ENCODE peak calls at places on chromosomes 11 and 22, in seven cellular contexts. G is ovary, K is heart left ventricle, H is transverse colon, E is Peyer's patch, W is HepG2, B is IMR-90. X is an unnamed sample.

GRCh38 chr11:103624708-103625623 is 411.5 kb upstream of the DDI1 start:
- DNase-seq in E (no peak), K (no peak), G (no peak), W (no peak), B (peak; percentile 98), H (no peak), X (peak; percentile 12)

GRCh38 chr22:48976556-48977535 is 850.8 kb downstream of the BRD1 start:
- DNase-seq in B (no peak), E (no peak), H (no peak), G (no peak), W (peak; percentile 7), K (no peak), X (no peak)

GRCh38 chr11:129385801-129386200 is 10.2 kb downstream of the BARX2 start:
- DNase-seq in W (no peak), K (no peak), E (no peak), B (no peak), G (no peak), H (no peak), X (no peak)

GRCh38 chr22:35966314-35967045 is 62.1 kb downstream of the RBFOX2 start:
- DNase-seq in B (peak; percentile 35), H (no peak), E (no peak), W (no peak), K (no peak), G (no peak), X (no peak)

GRCh38 chr22:20225693-20225966 is 42.5 kb downstream of the RTN4R start:
- DNase-seq in G (no peak), W (no peak), E (no peak), K (no peak), H (no peak), B (no peak), X (no peak)

GRCh38 chr11:131172011-131172410 is 198.4 kb upstream of the NTM start:
- DNase-seq in K (no peak), G (no peak), B (no peak), E (no peak), W (no peak), H (no peak), X (no peak)

GRCh38 chr11:121625784-121626506 is 173.2 kb upstream of the SORL1-AS1 start:
- DNase-seq in W (no peak), H (no peak), E (no peak), G (no peak), K (no peak), B (no peak), X (no peak)

GRCh38 chr11:117479372-117479771 is 151.7 kb downstream of the CEP164 start:
- DNase-seq in E (no peak), W (no peak), H (no peak), B (no peak), K (no peak), G (no peak), X (no peak)

GRCh38 chr11:70525006-70525405 is 126.7 kb downstream of the CTTN start:
- DNase-seq in E (no peak), G (no peak), B (no peak), K (peak; percentile 37), W (no peak), H (no peak), X (no peak)

GRCh38 chr11:65625628-65626342 is 10.2 kb downstream of the PCNX3 start:
- DNase-seq in B (no peak), H (peak; percentile 70), G (no peak), E (peak; percentile 72), W (no peak), K (peak; percentile 84), X (no peak)

GRCh38 chr11:134576286-134576685 is 164.2 kb upstream of the B3GAT1 start:
- DNase-seq in H (no peak), B (no peak), K (no peak), W (no peak), E (no peak), G (no peak), X (no peak)

GRCh38 chr11:122917311-122917710 is 34.8 kb downstream of the JHY start:
- DNase-seq in H (no peak), W (no peak), E (no peak), B (peak; percentile 32), G (no peak), K (no peak), X (no peak)

GRCh38 chr11:111225871-111226270 is 19.7 kb upstream of the POU2AF2 start:
- DNase-seq in E (no peak), K (no peak), G (no peak), B (no peak), W (no peak), H (no peak), X (no peak)

GRCh38 chr22:27972732-27973698 is 54.0 kb upstream of the PITPNB start:
- DNase-seq in B (peak; percentile 50), K (no peak), E (no peak), W (no peak), H (no peak), G (no peak), X (no peak)

GRCh38 chr11:35944503-35945136 is 758 bp downstream of the LDLRAD3 start:
- DNase-seq in G (peak; percentile 49), E (no peak), B (no peak), H (no peak), W (no peak), K (no peak), X (no peak)

GRCh38 chr22:29726512-29727247 is 6.9 kb downstream of the CABP7 start:
- DNase-seq in B (no peak), H (no peak), E (no peak), G (no peak), K (no peak), W (no peak), X (no peak)

GRCh38 chr11:80843266-80843974 is 1402.6 kb upstream of the TENM4 start:
- DNase-seq in G (no peak), H (no peak), E (no peak), K (no peak), W (no peak), B (no peak), X (no peak)

GRCh38 chr11:62599909-62600308 is 1.8 kb downstream of the MTA2 start:
- DNase-seq in B (no peak), K (no peak), E (no peak), W (no peak), H (no peak), G (no peak), X (no peak)
- TF ChIP-seq POLR2A in B (no peak), K (no peak), E (no peak), W (no peak), H (no peak), G (no peak), X (no peak)

GRCh38 chr22:38742176-38742942 is 13.4 kb downstream of the SUN2 start:
- DNase-seq in B (no peak), W (no peak), K (peak; percentile 52), H (no peak), E (no peak), G (no peak), X (no peak)
- TF ChIP-seq POLR2A in B (no peak), W (no peak), K (no peak), H (no peak), E (no peak), G (no peak), X (no peak)

GRCh38 chr11:47765086-47765485 is 2.1 kb downstream of the FNBP4 start:
- DNase-seq in B (peak; percentile 13), G (no peak), W (no peak), H (no peak), K (no peak), E (no peak), X (no peak)
- TF ChIP-seq POLR2A in B (no peak), G (no peak), W (no peak), H (no peak), K (no peak), E (no peak), X (no peak)

DNA sequence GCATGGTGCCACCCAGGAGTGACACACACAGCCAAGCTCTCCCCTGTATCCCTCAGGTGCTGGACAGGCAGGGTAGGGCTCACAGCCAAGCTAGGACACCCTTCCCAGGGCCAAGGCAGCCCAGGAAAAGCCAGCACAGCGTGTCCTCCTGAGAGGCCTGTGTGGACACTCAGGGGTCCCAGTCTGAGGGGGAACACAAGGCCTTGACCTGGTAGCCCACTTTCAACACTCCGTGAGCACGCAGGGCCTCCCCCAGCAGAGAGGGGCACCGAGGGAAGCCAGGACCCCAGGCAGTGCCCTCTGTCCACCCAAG is 24.9 kb downstream of the OSBPL5 start:
- DNase-seq in E (no peak), K (peak; percentile 43), B (no peak), W (no peak), G (no peak), H (no peak), X (no peak)
- TF ChIP-seq POLR2A in E (no peak), K (no peak), B (no peak), W (no peak), G (no peak), H (no peak), X (no peak)

GRCh38 chr11:47846998-47847397 is 1.2 kb downstream of the NUP160 start:
- DNase-seq in G (no peak), H (no peak), W (peak; percentile 34), B (no peak), E (no peak), K (no peak), X (no peak)
- TF ChIP-seq POLR2A in G (no peak), H (no peak), W (no peak), B (no peak), E (no peak), K (no peak), X (no peak)

X was measured in H54.